ENCODE peak calls at places on chromosomes 2 and 18, in six cellular contexts. N, A, Z, L, Q and B are unnamed samples.

GRCh38 chr2:12547771-12548170 is 169.0 kb upstream of the TRIB2 start:
- DNase-seq in N (no peak), A (no peak), Z (no peak), L (no peak), Q (no peak), B (no peak)

GRCh38 chr2:47664817-47665216 is 118.1 kb upstream of the MSH6 start:
- DNase-seq in N (no peak), A (no peak), Z (no peak), L (no peak), Q (no peak), B (no peak)

GRCh38 chr2:231359484-231359883 is 36.0 kb upstream of the B3GNT7 start:
- DNase-seq in N (no peak), A (no peak), Z (no peak), L (no peak), Q (no peak), B (no peak)

GRCh38 chr2:67656875-67657274 is 259.7 kb downstream of the ETAA1 start:
- DNase-seq in N (no peak), A (no peak), Z (no peak), L (no peak), Q (no peak), B (no peak)

GRCh38 chr2:235541838-235542549 is 48.2 kb downstream of the AGAP1 start:
- DNase-seq in N (peak; percentile 30), A (no peak), Z (no peak), L (no peak), Q (no peak), B (no peak)

GRCh38 chr2:359047-359446 is 71.2 kb upstream of the ALKAL2 start:
- DNase-seq in N (no peak), A (no peak), Z (no peak), L (no peak), Q (no peak), B (no peak)

GRCh38 chr2:181742908-181743722 is 62.8 kb upstream of the NEUROD1 start:
- DNase-seq in N (peak; percentile 35), A (peak; percentile 25), Z (peak; percentile 42), L (peak; percentile 17), Q (peak; percentile 46), B (no peak)

GRCh38 chr2:109260886-109261700 is 132.1 kb downstream of the SH3RF3 start:
- DNase-seq in N (peak; percentile 28), A (no peak), Z (no peak), L (no peak), Q (no peak), B (no peak)

GRCh38 chr2:12293868-12294267 is 422.9 kb upstream of the TRIB2 start:
- DNase-seq in N (no peak), A (no peak), Z (no peak), L (no peak), Q (no peak), B (no peak)

GRCh38 chr18:12765586-12765985 is 62.7 kb downstream of the PSMG2 start:
- DNase-seq in N (no peak), A (no peak), Z (no peak), L (no peak), Q (no peak), B (no peak)

GRCh38 chr2:232420463-232421188 is 14.0 kb downstream of the ALPG start:
- DNase-seq in N (no peak), A (no peak), Z (peak; percentile 16), L (peak; percentile 33), Q (no peak), B (no peak)

GRCh38 chr2:27216416-27217137 is 592 bp upstream of the CAD start:
- DNase-seq in N (no peak), A (no peak), Z (no peak), L (no peak), Q (no peak), B (no peak)

GRCh38 chr2:219688560-219689445 is 61.4 kb downstream of the SLC4A3 start:
- DNase-seq in N (no peak), A (peak; percentile 71), Z (peak; percentile 72), L (no peak), Q (peak; percentile 75), B (no peak)

GRCh38 chr2:225310745-225311144 is 88.8 kb upstream of the NYAP2 start:
- DNase-seq in N (no peak), A (no peak), Z (no peak), L (no peak), Q (no peak), B (no peak)

GRCh38 chr2:67997528-67998267 is 65.1 kb downstream of the C1D start:
- DNase-seq in N (no peak), A (peak; percentile 45), Z (peak; percentile 76), L (no peak), Q (peak; percentile 10), B (no peak)

GRCh38 chr2:168699834-168700417 is 102.5 kb upstream of the NOSTRIN start:
- DNase-seq in N (no peak), A (no peak), Z (no peak), L (no peak), Q (peak; percentile 67), B (no peak)

GRCh38 chr2:120914839-120915521 is 179.3 kb downstream of the GLI2 start:
- DNase-seq in N (no peak), A (peak; percentile 73), Z (peak; percentile 76), L (peak; percentile 21), Q (peak; percentile 67), B (no peak)

GRCh38 chr2:151945186-151945585 is 117.0 kb upstream of the ARL5A start:
- DNase-seq in N (no peak), A (no peak), Z (peak; percentile 80), L (no peak), Q (no peak), B (no peak)

GRCh38 chr2:29613792-29614266 is 307.6 kb downstream of the ALK start:
- DNase-seq in N (no peak), A (no peak), Z (no peak), L (no peak), Q (no peak), B (no peak)

GRCh38 chr2:115384399-115384798 is 942.0 kb downstream of the DPP10 start:
- DNase-seq in N (no peak), A (no peak), Z (no peak), L (no peak), Q (no peak), B (no peak)

GRCh38 chr2:152500777-152501176 is 165.8 kb downstream of the FMNL2 start:
- DNase-seq in N (no peak), A (no peak), Z (no peak), L (no peak), Q (no peak), B (no peak)

GRCh38 chr2:61179701-61180639 is 18.0 kb downstream of the C2orf74 start:
- DNase-seq in N (no peak), A (peak; percentile 52), Z (no peak), L (no peak), Q (peak; percentile 31), B (no peak)

GRCh38 chr2:159083601-159084000 is 115.2 kb downstream of the TANC1 start:
- DNase-seq in N (no peak), A (no peak), Z (no peak), L (no peak), Q (no peak), B (no peak)

GRCh38 chr2:5834491-5834890 is 142.3 kb downstream of the SOX11 start:
- DNase-seq in N (no peak), A (no peak), Z (no peak), L (no peak), Q (no peak), B (no peak)

GRCh38 chr2:74457129-74457548 is 1.1 kb upstream of the WBP1 start:
- DNase-seq in N (no peak), A (no peak), Z (no peak), L (no peak), Q (no peak), B (no peak)

GRCh38 chr2:72040629-72041403 is 106.8 kb downstream of the CYP26B1 start:
- DNase-seq in N (no peak), A (no peak), Z (peak; percentile 60), L (no peak), Q (no peak), B (no peak)

GRCh38 chr2:38271697-38272096 is 105.4 kb downstream of the ATL2 start:
- DNase-seq in N (no peak), A (no peak), Z (no peak), L (no peak), Q (no peak), B (no peak)
- TF ChIP-seq CTCF in N (no peak), A (no peak), Z (no peak), L (no peak), Q (no peak), B (no peak)

DNA sequence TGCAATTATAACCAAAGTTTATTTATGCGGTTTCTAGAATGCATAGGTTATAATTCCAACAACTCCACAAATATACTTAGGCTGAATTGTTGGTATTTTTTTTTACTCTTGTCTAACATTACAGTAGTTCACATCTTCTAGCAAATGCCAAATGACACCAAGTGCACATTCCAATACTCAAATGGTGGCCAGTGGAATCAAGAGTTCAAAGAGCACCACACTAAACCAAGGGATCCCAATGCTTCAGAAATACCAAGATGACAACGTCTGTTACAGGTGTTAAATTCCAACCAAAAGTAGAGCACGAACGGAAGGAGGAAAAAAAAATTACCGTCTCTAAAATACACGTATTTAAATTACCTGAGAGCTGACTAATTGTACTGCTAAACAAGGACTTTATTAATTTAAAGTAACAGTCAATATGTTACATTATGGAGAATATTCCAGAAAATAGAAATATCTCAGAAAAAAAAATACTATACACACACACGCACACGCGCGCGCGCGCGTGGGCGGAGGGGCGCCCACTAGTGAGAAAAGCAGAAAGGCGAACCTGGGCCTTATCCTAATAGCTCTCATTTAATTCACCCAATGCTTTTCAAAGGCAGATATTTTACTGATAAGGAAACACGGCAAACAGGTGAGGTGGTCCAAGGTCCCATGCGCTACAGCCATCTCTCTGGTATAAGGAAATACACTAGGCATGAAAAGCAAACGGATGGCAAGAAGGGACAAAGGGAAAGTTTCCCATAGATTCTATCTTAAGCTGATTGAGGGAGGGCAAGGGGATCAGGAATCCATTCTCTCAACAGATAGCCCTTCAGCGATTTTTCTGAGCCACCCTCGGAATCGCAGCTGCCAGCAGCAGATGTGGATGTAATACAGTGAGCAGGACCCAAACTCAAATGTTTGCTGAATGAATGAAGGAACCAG is 136.5 kb downstream of the TMEM247 start:
- DNase-seq in N (peak; percentile 8), A (no peak), Z (peak; percentile 11), L (peak; percentile 14), Q (no peak), B (no peak)
- TF ChIP-seq CTCF in N (no peak), A (no peak), Z (peak; percentile 44), L (no peak), Q (no peak), B (peak; percentile 31)

GRCh38 chr2:204574473-204574872 is 29.2 kb downstream of the PARD3B start:
- DNase-seq in N (no peak), A (no peak), Z (no peak), L (no peak), Q (no peak), B (no peak)

GRCh38 chr2:204571911-204572310 is 26.6 kb downstream of the PARD3B start:
- DNase-seq in N (no peak), A (no peak), Z (no peak), L (no peak), Q (no peak), B (no peak)

GRCh38 chr2:204566439-204566838 is 21.2 kb downstream of the PARD3B start:
- DNase-seq in N (no peak), A (no peak), Z (no peak), L (no peak), Q (no peak), B (no peak)

GRCh38 chr2:204571041-204571440 is 25.8 kb downstream of the PARD3B start:
- DNase-seq in N (no peak), A (no peak), Z (no peak), L (no peak), Q (no peak), B (no peak)

GRCh38 chr2:204570449-204570848 is 25.2 kb downstream of the PARD3B start:
- DNase-seq in N (no peak), A (no peak), Z (no peak), L (no peak), Q (no peak), B (no peak)
- TF ChIP-seq CTCF in N (no peak), A (no peak), Z (no peak), L (no peak), Q (no peak), B (no peak)

GRCh38 chr2:126749537-126749936 is 93.6 kb downstream of the GYPC start:
- DNase-seq in N (no peak), A (no peak), Z (no peak), L (peak; percentile 29), Q (no peak), B (no peak)
- TF ChIP-seq CTCF in N (peak; percentile 10), A (peak; percentile 15), Z (no peak), L (no peak), Q (peak; percentile 11), B (no peak)